ENCODE peak calls at places on chromosomes 1 and 21, in five cellular contexts. Y, D, Z, U and M are unnamed samples.
A peak's percentile ranks its signal among the peaks of the same experiment; 100 is the strongest.

GRCh38 chr1:70509996-70510876 is 99.2 kb downstream of the CTH start:
- DNase-seq in D (peak; percentile 79), Z (peak; percentile 61), U (peak; percentile 74), Y (no peak), M (no peak)

GRCh38 chr1:118985611-118986290 is 2.4 kb downstream of the TBX15 start:
- DNase-seq in Y (no peak), U (no peak), D (no peak), Z (no peak), M (no peak)

GRCh38 chr1:19315378-19316206 is 3.5 kb downstream of the SLC66A1 start:
- DNase-seq in Z (no peak), Y (no peak), D (no peak), U (peak; percentile 32), M (no peak)

GRCh38 chr1:160192234-160192633 is 1.9 kb downstream of the CASQ1 start:
- DNase-seq in Y (no peak), Z (no peak), D (no peak), U (no peak), M (no peak)

GRCh38 chr1:6495540-6496359 is 4.3 kb upstream of the PLEKHG5 start:
- DNase-seq in U (no peak), Z (no peak), Y (no peak), D (no peak), M (no peak)

GRCh38 chr21:35982717-35983116 is 77.6 kb downstream of the SETD4 start:
- DNase-seq in D (no peak), U (no peak), Y (no peak), Z (no peak), M (no peak)

GRCh38 chr1:20402585-20403422 is 83.2 kb downstream of the CAMK2N1 start:
- DNase-seq in D (peak; percentile 80), Y (no peak), Z (no peak), U (no peak), M (no peak)

GRCh38 chr1:4551706-4552105 is 102.7 kb upstream of the AJAP1 start:
- DNase-seq in Y (no peak), D (no peak), U (no peak), Z (no peak), M (no peak)

GRCh38 chr1:203346060-203346754 is 4.7 kb downstream of the FMOD start:
- DNase-seq in Z (no peak), U (peak; percentile 30), Y (no peak), D (peak; percentile 75), M (no peak)